ENCODE peak calls at places on chromosomes 16 and 17, in ten cellular contexts. P, Z, N, T, M, H, I, E, K and B are unnamed samples.

GRCh38 chr16:72434159-72434558 is 262.2 kb upstream of the PMFBP1 start:
- DNase-seq in P (no peak), Z (no peak), N (no peak), T (no peak), M (no peak), H (no peak), I (no peak), E (no peak), K (peak), B (peak)

GRCh38 chr16:52256310-52257078 is 290.4 kb downstream of the TOX3 start:
- DNase-seq in P (no peak), Z (no peak), N (no peak), T (no peak), M (no peak), H (no peak), I (no peak), E (no peak), K (no peak), B (no peak)

GRCh38 chr17:45940826-45941225 is 46.5 kb downstream of the MAPT start:
- DNase-seq in P (no peak), Z (no peak), N (no peak), T (no peak), M (peak), H (no peak), I (no peak), E (no peak), K (no peak), B (no peak)

GRCh38 chr16:50021509-50021908 is 3.5 kb upstream of the CNEP1R1 start:
- DNase-seq in P (peak), Z (no peak), N (no peak), T (no peak), M (no peak), H (peak), I (no peak), E (peak), K (no peak), B (peak)

GRCh38 chr16:70252355-70252988 is 732 bp upstream of the EXOSC6 start:
- DNase-seq in P (peak), Z (no peak), N (no peak), T (no peak), M (no peak), H (peak), I (no peak), E (peak), K (no peak), B (no peak)

GRCh38 chr17:78973792-78974520 is 5.8 kb downstream of the LGALS3BP start:
- DNase-seq in P (no peak), Z (no peak), N (no peak), T (no peak), M (no peak), H (no peak), I (no peak), E (no peak), K (no peak), B (no peak)

GRCh38 chr17:67187927-67188326 is 57.1 kb downstream of the HELZ start:
- DNase-seq in P (no peak), Z (no peak), N (no peak), T (no peak), M (no peak), H (no peak), I (no peak), E (no peak), K (no peak), B (no peak)

GRCh38 chr16:15031179-15031578 is 24.7 kb downstream of the NTAN1 start:
- DNase-seq in P (no peak), Z (no peak), N (no peak), T (no peak), M (no peak), H (no peak), I (no peak), E (no peak), K (no peak), B (no peak)

GRCh38 chr17:49219987-49220386 is 9.5 kb downstream of the ABI3 start:
- DNase-seq in P (peak), Z (no peak), N (no peak), T (no peak), M (no peak), H (no peak), I (no peak), E (no peak), K (no peak), B (no peak)

GRCh38 chr17:48106802-48107136 is 797 bp upstream of the SNX11 start:
- DNase-seq in P (no peak), Z (no peak), N (no peak), T (no peak), M (no peak), H (no peak), I (no peak), E (no peak), K (no peak), B (no peak)

GRCh38 chr17:49583226-49583625 is 7.6 kb downstream of the NXPH3 start:
- DNase-seq in P (peak), Z (no peak), N (no peak), T (no peak), M (no peak), H (no peak), I (no peak), E (no peak), K (no peak), B (no peak)

GRCh38 chr16:55037051-55037450 is 106.4 kb downstream of the IRX5 start:
- DNase-seq in P (no peak), Z (no peak), N (no peak), T (no peak), M (no peak), H (no peak), I (no peak), E (no peak), K (no peak), B (no peak)

GRCh38 chr16:11224894-11225676 is 30.9 kb downstream of the SOCS1 start:
- DNase-seq in P (no peak), Z (peak), N (no peak), T (no peak), M (peak), H (no peak), I (peak), E (no peak), K (no peak), B (no peak)

GRCh38 chr16:84565669-84566495 is 52.0 kb downstream of the COTL1 start:
- DNase-seq in P (no peak), Z (no peak), N (no peak), T (no peak), M (no peak), H (no peak), I (no peak), E (no peak), K (no peak), B (no peak)

GRCh38 chr17:56834380-56835258 is 668 bp downstream of the DGKE start:
- DNase-seq in P (peak), Z (peak), N (peak), T (peak), M (peak), H (peak), I (peak), E (peak), K (peak), B (peak)

GRCh38 chr17:35972535-35972934 is 8.8 kb downstream of the CCL16 start:
- DNase-seq in P (no peak), Z (no peak), N (no peak), T (no peak), M (no peak), H (no peak), I (no peak), E (no peak), K (no peak), B (no peak)

GRCh38 chr17:82863941-82864720 is 24.3 kb upstream of the ZNF750 start:
- DNase-seq in P (no peak), Z (peak), N (no peak), T (no peak), M (peak), H (no peak), I (peak), E (no peak), K (peak), B (peak)

GRCh38 chr16:54015147-54015546 is 271.4 kb downstream of the IRX3 start:
- DNase-seq in P (no peak), Z (no peak), N (no peak), T (no peak), M (no peak), H (no peak), I (no peak), E (no peak), K (no peak), B (no peak)

GRCh38 chr16:54280751-54281150 is 5.8 kb downstream of the IRX3 start:
- DNase-seq in P (peak), Z (no peak), N (no peak), T (no peak), M (no peak), H (no peak), I (no peak), E (no peak), K (peak), B (peak)

GRCh38 chr17:62064791-62065563 is at the start of gene MED13:
- DNase-seq in P (peak), Z (peak), N (peak), T (peak), M (peak), H (peak), I (peak), E (peak), K (peak), B (peak)

GRCh38 chr16:55261301-55261700 is 62.7 kb upstream of the IRX6 start:
- DNase-seq in P (no peak), Z (no peak), N (no peak), T (no peak), M (no peak), H (no peak), I (no peak), E (no peak), K (no peak), B (no peak)

GRCh38 chr16:21262779-21263639 is 15.1 kb downstream of the CRYM start:
- DNase-seq in P (no peak), Z (no peak), N (no peak), T (no peak), M (no peak), H (no peak), I (no peak), E (no peak), K (no peak), B (no peak)